ENCODE peak calls at places on chromosome 3, in five cellular contexts. X, U, P, M and R are unnamed samples. For H3K9me3, the result is how much of the 10 kb centered on the place peaks cover.

GRCh38 chr3:173823911-173824460 is 426.4 kb downstream of the NLGN1 start:
- DNase-seq in U (no peak), M (no peak), X (no peak), P (no peak), R (no peak)

GRCh38 chr3:172892158-172892557 is 141.6 kb downstream of the ECT2 start:
- DNase-seq in X (no peak), M (no peak), U (no peak), P (no peak), R (no peak)

GRCh38 chr3:52291508-52292181 is 4.0 kb downstream of the GLYCTK start:
- DNase-seq in M (peak), U (peak), X (no peak), P (no peak), R (peak)

GRCh38 chr3:39181408-39182335 is 10.7 kb downstream of the XIRP1 start:
- DNase-seq in U (no peak), M (no peak), P (no peak), X (no peak), R (no peak)

GRCh38 chr3:69324362-69325025 is 61.4 kb downstream of the FRMD4B start:
- DNase-seq in X (no peak), U (no peak), M (no peak), P (no peak), R (no peak)

GRCh38 chr3:166527325-166527724 is 690.1 kb upstream of the BCHE start:
- DNase-seq in M (no peak), U (no peak), X (no peak), P (no peak), R (no peak)

GRCh38 chr3:126259411-126260391 is 79.3 kb upstream of the ALDH1L1 start:
- DNase-seq in M (no peak), U (peak), X (no peak), P (no peak), R (no peak)

GRCh38 chr3:139491966-139492365 is 15.7 kb upstream of the RBP2 start:
- DNase-seq in U (no peak), M (no peak), P (no peak), X (no peak), R (no peak)

GRCh38 chr3:63993653-63994079 is 29.6 kb downstream of the PSMD6 start:
- DNase-seq in X (peak), M (peak), P (peak), U (peak), R (peak)

GRCh38 chr3:191217331-191217730 is 18.3 kb downstream of the OSTN start:
- DNase-seq in X (no peak), P (no peak), M (no peak), U (no peak), R (no peak)

GRCh38 chr3:14836049-14836468 is 17.3 kb downstream of the FGD5 start:
- DNase-seq in U (peak), X (peak), P (no peak), M (peak), R (no peak)

GRCh38 chr3:100316656-100317069 is 17.9 kb upstream of the NIT2 start:
- DNase-seq in U (peak), P (peak), X (peak), M (no peak), R (no peak)

GRCh38 chr3:11641683-11642407 is 1.9 kb downstream of the VGLL4 start:
- DNase-seq in P (peak), M (no peak), X (no peak), U (peak), R (no peak)

GRCh38 chr3:9947025-9947995 is 4.9 kb downstream of the PRRT3 start:
- DNase-seq in M (peak), P (no peak), U (peak), X (peak), R (no peak)

GRCh38 chr3:40427045-40427669 is 30.0 kb upstream of the RPL14 start:
- DNase-seq in U (no peak), P (no peak), M (no peak), X (no peak), R (no peak)

GRCh38 chr3:37477275-37477674 is 302.9 kb upstream of the LRRFIP2 start:
- DNase-seq in X (no peak), U (no peak), P (no peak), M (no peak), R (no peak)

GRCh38 chr3:149839874-149840273 is 26.9 kb downstream of the RNF13 start:
- DNase-seq in M (no peak), P (no peak), U (no peak), X (no peak), R (no peak)
- H3K9me3 ChIP-seq in M (under half), P (under half), U (under half), X (under half), R (under half)

GRCh38 chr3:7999363-7999762 is 502.3 kb upstream of the LMCD1 start:
- DNase-seq in P (no peak), U (no peak), X (no peak), M (no peak), R (no peak)
- H3K9me3 ChIP-seq in P (under half), U (under half), X (under half), M (under half), R (under half)

GRCh38 chr3:110504401-110504800 is 567.2 kb upstream of the NECTIN3 start:
- DNase-seq in U (no peak), P (no peak), X (no peak), M (no peak), R (no peak)
- H3K9me3 ChIP-seq in U (under half), P (under half), X (under half), M (under half), R (under half)

GRCh38 chr3:53347261-53348064 is at the start of gene DCP1A:
- DNase-seq in M (peak), X (peak), P (peak), U (peak), R (peak)
- H3K9me3 ChIP-seq in M (under half), X (under half), P (under half), U (under half), R (under half)

GRCh38 chr3:20561166-20561565 is 375.2 kb upstream of the SGO1 start:
- DNase-seq in X (no peak), M (no peak), U (no peak), P (no peak), R (no peak)
- H3K9me3 ChIP-seq in X (under half), M (under half), U (under half), P (under half), R (under half)

DNA sequence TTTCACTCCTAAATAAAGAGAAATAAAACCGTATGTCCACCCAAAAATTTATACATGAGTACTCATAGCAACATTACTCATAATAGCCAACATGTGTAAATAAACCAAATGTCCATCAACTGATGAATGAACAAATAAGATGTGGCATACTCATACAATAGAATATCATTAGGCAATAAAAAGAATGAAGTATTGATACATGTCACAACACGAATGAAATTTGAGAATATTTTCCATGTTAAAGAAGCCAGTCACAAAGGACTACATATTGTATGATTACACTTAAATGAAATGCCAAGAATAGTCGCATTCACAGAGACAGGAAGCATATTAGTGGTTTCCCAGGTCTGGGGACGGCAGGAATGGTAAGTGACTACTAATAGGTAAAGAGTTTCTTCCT is 869.2 kb downstream of the IGSF11 start:
- DNase-seq in M (no peak), X (no peak), P (no peak), U (no peak), R (no peak)
- H3K9me3 ChIP-seq in M (under half), X (under half), P (under half), U (under half), R (under half)

DNA sequence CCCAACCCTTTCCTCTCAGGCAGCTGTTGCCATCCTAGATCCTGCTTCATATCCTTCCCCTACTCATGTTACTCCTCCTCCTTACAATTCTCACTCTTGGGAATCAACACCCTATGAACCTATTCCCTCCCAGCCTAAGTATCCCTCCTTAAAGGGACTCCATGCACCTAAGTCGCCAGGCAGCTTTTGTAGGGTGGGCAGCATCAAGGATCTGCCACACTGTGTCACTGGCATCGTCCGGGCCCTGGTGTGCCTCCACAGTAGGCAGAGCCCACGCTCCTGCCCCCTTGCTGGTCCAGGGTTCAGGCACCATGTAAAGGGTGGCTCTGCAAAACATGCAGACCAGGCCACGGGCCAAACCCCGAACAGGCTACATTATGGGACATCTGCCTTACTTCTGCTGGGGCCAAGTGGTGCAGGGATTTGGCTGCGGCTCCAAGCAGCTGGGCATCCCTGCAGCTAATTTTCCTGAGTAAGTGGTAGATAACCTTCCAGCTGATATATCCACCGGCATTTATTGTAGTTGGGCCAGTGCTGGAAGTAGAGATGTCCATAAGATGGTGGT is 53.4 kb downstream of the GSK3B start:
- DNase-seq in U (no peak), P (no peak), M (peak), X (no peak), R (no peak)
- H3K9me3 ChIP-seq in U (under half), P (under half), M (under half), X (under half), R (half or more)